ENCODE peak calls at places on chromosomes 16 and 17, in eight cellular contexts. X is NCI-H1694 treated with DMSO at 0.1 percent for 48 hours; N is transverse colon; H is ACHN; O is NCI-H460; D is NCI-H1092; C is choroid plexus epithelial cell; V is stimulated activated CD4-positive, alpha-beta T cell treated with anti-CD3 and anti-CD28 coated beads, TNF-alpha, amount 100 ng/mL, for 24 hours. L is an unnamed sample.

GRCh38 chr16:80260906-80261311 is 279.9 kb upstream of the DYNLRB2 start:
- DNase-seq in D (no peak), C (peak), V (no peak), X (no peak), O (no peak), H (peak), N (peak), L (no peak)

GRCh38 chr16:14193316-14193871 is 122.3 kb downstream of the MRTFB start:
- DNase-seq in O (no peak), H (no peak), X (no peak), N (peak), V (no peak), C (no peak), D (peak), L (no peak)

GRCh38 chr16:84198401-84198800 is 7.4 kb downstream of the ADAD2 start:
- DNase-seq in C (peak), D (no peak), V (no peak), N (no peak), H (peak), O (no peak), X (no peak), L (no peak)

GRCh38 chr17:67519801-67520251 is 142.7 kb downstream of the PITPNC1 start:
- DNase-seq in O (no peak), N (no peak), D (no peak), X (no peak), V (no peak), H (no peak), C (no peak), L (no peak)

GRCh38 chr16:84288902-84289301 is 5.8 kb upstream of the WFDC1 start:
- DNase-seq in D (no peak), H (no peak), V (no peak), X (no peak), C (no peak), O (no peak), N (no peak), L (no peak)

GRCh38 chr16:15803608-15804007 is 53.2 kb downstream of the MYH11 start:
- DNase-seq in C (no peak), X (no peak), N (no peak), H (no peak), O (no peak), D (no peak), V (no peak), L (no peak)

GRCh38 chr17:57294629-57295501 is 38.5 kb downstream of the MSI2 start:
- DNase-seq in D (peak), O (no peak), H (peak), N (no peak), V (no peak), C (peak), X (peak), L (no peak)

GRCh38 chr17:65785109-65785508 is 223.7 kb upstream of the AXIN2 start:
- DNase-seq in N (no peak), D (no peak), O (peak), V (no peak), H (peak), C (peak), X (no peak), L (no peak)

GRCh38 chr17:10616502-10617119 is 40.5 kb downstream of the MYH3 start:
- DNase-seq in N (peak), H (peak), D (peak), O (peak), V (peak), C (peak), X (peak), L (peak)

GRCh38 chr17:46264456-46265198 is 30.3 kb upstream of the LRRC37A start:
- DNase-seq in N (no peak), X (no peak), C (peak), H (peak), V (no peak), O (no peak), D (no peak), L (no peak)

GRCh38 chr16:66845080-66845410 is 831 bp downstream of the CA7 start:
- DNase-seq in X (no peak), O (no peak), D (no peak), C (no peak), V (no peak), H (no peak), N (no peak), L (no peak)

GRCh38 chr17:50298018-50298417 is 23.8 kb downstream of the TMEM92 start:
- DNase-seq in O (no peak), N (no peak), C (no peak), X (no peak), V (no peak), H (no peak), D (no peak), L (no peak)

GRCh38 chr17:41664172-41664457 is 24.6 kb upstream of the EIF1 start:
- DNase-seq in H (no peak), D (no peak), N (no peak), O (no peak), X (no peak), C (no peak), V (no peak), L (no peak)

GRCh38 chr16:72470541-72470940 is 298.6 kb upstream of the PMFBP1 start:
- DNase-seq in H (no peak), O (no peak), V (no peak), C (no peak), X (no peak), N (no peak), D (no peak), L (no peak)

GRCh38 chr16:82633964-82634600 is 7.3 kb downstream of the CDH13 start:
- DNase-seq in O (no peak), D (no peak), C (peak), H (no peak), N (peak), X (peak), V (no peak), L (peak)

GRCh38 chr17:49980703-49981197 is 11.8 kb downstream of the DLX4 start:
- DNase-seq in O (no peak), H (no peak), C (no peak), D (no peak), X (peak), V (no peak), N (no peak), L (no peak)

GRCh38 chr17:13931752-13932477 is 137.4 kb upstream of the COX10 start:
- DNase-seq in N (peak), C (peak), V (no peak), X (no peak), H (no peak), O (no peak), D (no peak), L (peak)

GRCh38 chr16:13919330-13919682 is 648 bp upstream of the ERCC4 start:
- DNase-seq in X (peak), C (peak), O (peak), D (peak), H (peak), N (no peak), V (no peak), L (no peak)

GRCh38 chr16:64398795-64399194 is 723.1 kb downstream of the CDH11 start:
- DNase-seq in H (no peak), O (no peak), X (no peak), V (no peak), N (no peak), C (no peak), D (no peak), L (no peak)

GRCh38 chr17:61551255-61551742 is 39.7 kb downstream of the NACA2 start:
- DNase-seq in H (peak), O (peak), N (no peak), X (peak), V (no peak), D (no peak), C (peak), L (no peak)

GRCh38 chr16:11278681-11279628 is 2.2 kb downstream of the PRM1 start:
- DNase-seq in C (no peak), H (no peak), V (no peak), N (no peak), X (no peak), D (no peak), O (no peak), L (no peak)

GRCh38 chr16:719815-720506 is 985 bp upstream of the ANTKMT start:
- DNase-seq in N (peak), C (no peak), D (no peak), X (no peak), V (no peak), H (peak), O (no peak), L (no peak)

GRCh38 chr17:74444406-74444805 is 12.5 kb downstream of the GPRC5C start:
- DNase-seq in D (no peak), V (no peak), O (no peak), C (no peak), X (no peak), H (no peak), N (no peak), L (peak)

GRCh38 chr17:64073771-64074703 is 53.6 kb upstream of the ICAM2 start:
- DNase-seq in V (no peak), X (no peak), C (no peak), O (no peak), H (no peak), N (no peak), D (no peak), L (no peak)

GRCh38 chr16:46974352-46974751 is 878 bp upstream of the DNAJA2 start:
- DNase-seq in D (no peak), H (peak), C (peak), V (no peak), X (no peak), N (no peak), O (no peak), L (no peak)

GRCh38 chr16:58025351-58026138 is at the start of gene MMP15:
- DNase-seq in C (peak), O (peak), D (no peak), X (peak), N (peak), V (peak), H (peak), L (peak)

GRCh38 chr16:84631882-84632281 is 14.0 kb upstream of the COTL1 start:
- DNase-seq in V (no peak), N (no peak), H (no peak), D (no peak), C (no peak), X (no peak), O (no peak), L (no peak)

GRCh38 chr16:749010-749409 is 8.2 kb upstream of the CIAO3 start:
- DNase-seq in H (peak), N (no peak), C (peak), D (no peak), X (no peak), O (no peak), V (no peak), L (no peak)

GRCh38 chr17:68694791-68695485 is 93.8 kb upstream of the FAM20A start:
- DNase-seq in H (no peak), X (no peak), V (no peak), O (no peak), N (no peak), C (no peak), D (no peak), L (no peak)

GRCh38 chr17:67157732-67158639 is 87.0 kb downstream of the HELZ start:
- DNase-seq in V (no peak), H (peak), C (peak), N (no peak), O (peak), X (no peak), D (no peak), L (no peak)

GRCh38 chr17:42122371-42123303 is at the start of gene HSPB9:
- DNase-seq in N (peak), V (no peak), C (no peak), D (no peak), O (no peak), X (no peak), H (no peak), L (peak)

GRCh38 chr16:67545665-67546024 is 16.7 kb upstream of the CTCF start:
- DNase-seq in O (no peak), C (no peak), H (no peak), V (no peak), N (no peak), X (no peak), D (no peak), L (no peak)

GRCh38 chr16:84730406-84731106 is 30.8 kb downstream of the USP10 start:
- DNase-seq in O (peak), H (peak), X (peak), D (no peak), C (peak), N (peak), V (no peak), L (no peak)

GRCh38 chr17:57868007-57868774 is 18.3 kb upstream of the MRPS23 start:
- DNase-seq in D (no peak), H (peak), N (peak), C (peak), O (no peak), V (no peak), X (peak), L (peak)

GRCh38 chr17:6831662-6832263 is at the start of gene TEKT1:
- DNase-seq in N (peak), X (no peak), O (peak), V (peak), D (no peak), H (no peak), C (peak), L (peak)